ENCODE peak calls at places on chromosomes 12 and 14, in ten cellular contexts. One of them, this sample, is unnamed.

GRCh38 chr12:32843528-32844095 is 53.0 kb downstream of the PKP2 start:
- DNase-seq in tibial nerve: peak
- DNase-seq in CD8-positive, alpha-beta T cell: no peak
- DNase-seq in right cardiac atrium: no peak
- DNase-seq in mammary epithelial cell: peak
- DNase-seq in trophoblast cell: no peak
- DNase-seq in cardiac muscle cell: no peak
- DNase-seq in DND-41: no peak
- DNase-seq in AG10803: no peak
- DNase-seq in stomach: no peak
- DNase-seq in this sample: no peak

GRCh38 chr12:68222336-68222735 is 3.3 kb downstream of the IL26 start:
- DNase-seq in tibial nerve: no peak
- DNase-seq in CD8-positive, alpha-beta T cell: no peak
- DNase-seq in right cardiac atrium: no peak
- DNase-seq in mammary epithelial cell: no peak
- DNase-seq in trophoblast cell: peak
- DNase-seq in cardiac muscle cell: no peak
- DNase-seq in DND-41: no peak
- DNase-seq in AG10803: no peak
- DNase-seq in stomach: no peak
- DNase-seq in this sample: peak

GRCh38 chr12:24078318-24078765 is 128.9 kb upstream of the SOX5 start:
- DNase-seq in tibial nerve: no peak
- DNase-seq in CD8-positive, alpha-beta T cell: no peak
- DNase-seq in right cardiac atrium: no peak
- DNase-seq in mammary epithelial cell: no peak
- DNase-seq in trophoblast cell: no peak
- DNase-seq in cardiac muscle cell: no peak
- DNase-seq in DND-41: no peak
- DNase-seq in AG10803: no peak
- DNase-seq in stomach: no peak
- DNase-seq in this sample: no peak

GRCh38 chr14:93954900-93955891 is 21.2 kb downstream of the ASB2 start:
- DNase-seq in tibial nerve: no peak
- DNase-seq in CD8-positive, alpha-beta T cell: peak
- DNase-seq in right cardiac atrium: no peak
- DNase-seq in mammary epithelial cell: no peak
- DNase-seq in trophoblast cell: no peak
- DNase-seq in cardiac muscle cell: peak
- DNase-seq in DND-41: peak
- DNase-seq in AG10803: no peak
- DNase-seq in stomach: no peak
- DNase-seq in this sample: no peak

GRCh38 chr12:82694970-82695369 is 8.3 kb downstream of the TMTC2 start:
- DNase-seq in tibial nerve: no peak
- DNase-seq in CD8-positive, alpha-beta T cell: no peak
- DNase-seq in right cardiac atrium: no peak
- DNase-seq in mammary epithelial cell: peak
- DNase-seq in trophoblast cell: no peak
- DNase-seq in cardiac muscle cell: no peak
- DNase-seq in DND-41: no peak
- DNase-seq in AG10803: peak
- DNase-seq in stomach: no peak
- DNase-seq in this sample: peak

GRCh38 chr14:80959448-80960006 is 4.1 kb downstream of the TSHR start:
- DNase-seq in tibial nerve: no peak
- DNase-seq in CD8-positive, alpha-beta T cell: peak
- DNase-seq in right cardiac atrium: no peak
- DNase-seq in mammary epithelial cell: no peak
- DNase-seq in trophoblast cell: no peak
- DNase-seq in cardiac muscle cell: no peak
- DNase-seq in DND-41: peak
- DNase-seq in AG10803: no peak
- DNase-seq in stomach: no peak
- DNase-seq in this sample: no peak

GRCh38 chr14:49461529-49462401 is 124.4 kb downstream of the RPS29 start:
- DNase-seq in tibial nerve: peak
- DNase-seq in CD8-positive, alpha-beta T cell: peak
- DNase-seq in right cardiac atrium: no peak
- DNase-seq in mammary epithelial cell: peak
- DNase-seq in trophoblast cell: peak
- DNase-seq in cardiac muscle cell: peak
- DNase-seq in DND-41: peak
- DNase-seq in AG10803: peak
- DNase-seq in stomach: peak
- DNase-seq in this sample: peak

GRCh38 chr12:597926-598568 is 65.2 kb downstream of the NINJ2 start:
- DNase-seq in tibial nerve: no peak
- DNase-seq in CD8-positive, alpha-beta T cell: no peak
- DNase-seq in right cardiac atrium: peak
- DNase-seq in mammary epithelial cell: peak
- DNase-seq in trophoblast cell: no peak
- DNase-seq in cardiac muscle cell: no peak
- DNase-seq in DND-41: no peak
- DNase-seq in AG10803: no peak
- DNase-seq in stomach: no peak
- DNase-seq in this sample: no peak

GRCh38 chr14:105974902-105975301 is 448.5 kb downstream of the TMEM121 start:
- DNase-seq in tibial nerve: no peak
- DNase-seq in CD8-positive, alpha-beta T cell: peak
- DNase-seq in right cardiac atrium: no peak
- DNase-seq in mammary epithelial cell: no peak
- DNase-seq in trophoblast cell: no peak
- DNase-seq in cardiac muscle cell: no peak
- DNase-seq in DND-41: peak
- DNase-seq in AG10803: no peak
- DNase-seq in stomach: no peak
- DNase-seq in this sample: no peak

GRCh38 chr12:32443491-32443890 is 44.1 kb downstream of the FGD4 start:
- DNase-seq in tibial nerve: no peak
- DNase-seq in CD8-positive, alpha-beta T cell: no peak
- DNase-seq in right cardiac atrium: no peak
- DNase-seq in mammary epithelial cell: no peak
- DNase-seq in trophoblast cell: no peak
- DNase-seq in cardiac muscle cell: no peak
- DNase-seq in DND-41: no peak
- DNase-seq in AG10803: no peak
- DNase-seq in stomach: no peak
- DNase-seq in this sample: no peak

GRCh38 chr12:113981876-113982275 is 15.8 kb upstream of the RBM19 start:
- DNase-seq in tibial nerve: no peak
- DNase-seq in CD8-positive, alpha-beta T cell: no peak
- DNase-seq in right cardiac atrium: no peak
- DNase-seq in mammary epithelial cell: no peak
- DNase-seq in trophoblast cell: no peak
- DNase-seq in cardiac muscle cell: no peak
- DNase-seq in DND-41: no peak
- DNase-seq in AG10803: no peak
- DNase-seq in stomach: no peak
- DNase-seq in this sample: no peak

GRCh38 chr12:113987261-113988063 is 21.3 kb upstream of the RBM19 start:
- DNase-seq in tibial nerve: no peak
- DNase-seq in CD8-positive, alpha-beta T cell: no peak
- DNase-seq in right cardiac atrium: no peak
- DNase-seq in mammary epithelial cell: no peak
- DNase-seq in trophoblast cell: no peak
- DNase-seq in cardiac muscle cell: no peak
- DNase-seq in DND-41: no peak
- DNase-seq in AG10803: no peak
- DNase-seq in stomach: no peak
- DNase-seq in this sample: no peak

GRCh38 chr12:113984464-113984863 is 18.3 kb upstream of the RBM19 start:
- DNase-seq in tibial nerve: no peak
- DNase-seq in CD8-positive, alpha-beta T cell: no peak
- DNase-seq in right cardiac atrium: no peak
- DNase-seq in mammary epithelial cell: no peak
- DNase-seq in trophoblast cell: no peak
- DNase-seq in cardiac muscle cell: no peak
- DNase-seq in DND-41: no peak
- DNase-seq in AG10803: no peak
- DNase-seq in stomach: no peak
- DNase-seq in this sample: no peak

GRCh38 chr12:113980537-113981337 is 14.6 kb upstream of the RBM19 start:
- DNase-seq in tibial nerve: no peak
- DNase-seq in CD8-positive, alpha-beta T cell: no peak
- DNase-seq in right cardiac atrium: no peak
- DNase-seq in mammary epithelial cell: peak
- DNase-seq in trophoblast cell: peak
- DNase-seq in cardiac muscle cell: peak
- DNase-seq in DND-41: peak
- DNase-seq in AG10803: peak
- DNase-seq in stomach: no peak
- DNase-seq in this sample: peak

GRCh38 chr12:113983777-113984448 is 17.8 kb upstream of the RBM19 start:
- DNase-seq in tibial nerve: no peak
- DNase-seq in CD8-positive, alpha-beta T cell: no peak
- DNase-seq in right cardiac atrium: no peak
- DNase-seq in mammary epithelial cell: no peak
- DNase-seq in trophoblast cell: no peak
- DNase-seq in cardiac muscle cell: no peak
- DNase-seq in DND-41: no peak
- DNase-seq in AG10803: no peak
- DNase-seq in stomach: no peak
- DNase-seq in this sample: no peak
- H3K4me3 ChIP-seq in tibial nerve: no peak
- H3K4me3 ChIP-seq in CD8-positive, alpha-beta T cell: no peak
- H3K4me3 ChIP-seq in right cardiac atrium: no peak
- H3K4me3 ChIP-seq in mammary epithelial cell: no peak
- H3K4me3 ChIP-seq in trophoblast cell: no peak
- H3K4me3 ChIP-seq in cardiac muscle cell: no peak
- H3K4me3 ChIP-seq in DND-41: no peak
- H3K4me3 ChIP-seq in AG10803: no peak
- H3K4me3 ChIP-seq in stomach: no peak
- H3K4me3 ChIP-seq in this sample: no peak

DNA sequence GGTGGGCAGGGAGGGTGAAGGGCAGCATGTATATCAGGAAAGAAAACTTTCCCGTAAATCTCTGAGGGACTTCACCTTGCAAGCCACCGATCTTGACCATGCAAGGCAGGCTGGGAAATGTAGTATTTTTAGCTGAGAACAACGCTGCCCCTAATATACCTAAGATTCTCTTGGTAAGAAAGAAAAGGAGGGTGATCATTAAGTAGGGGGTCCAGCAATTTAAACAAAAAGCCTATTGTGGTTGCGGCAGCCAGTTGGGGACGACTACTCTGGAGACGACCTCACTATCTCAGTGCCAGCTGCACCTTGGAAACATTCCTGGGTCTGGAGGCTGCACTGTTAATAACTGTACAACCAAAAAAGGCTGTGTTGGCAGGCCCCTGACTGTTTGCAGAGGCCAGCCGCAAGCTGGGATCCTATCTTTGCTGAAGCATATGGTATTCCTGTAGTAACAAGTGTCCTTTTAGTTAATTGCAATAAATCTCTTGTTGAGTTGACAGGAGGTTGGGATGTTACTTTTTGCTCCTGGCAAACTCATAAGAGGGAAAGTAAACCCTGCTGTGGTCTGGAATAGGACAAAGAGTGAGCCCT is 6.4 kb downstream of the APOLD1 start:
- DNase-seq in tibial nerve: no peak
- DNase-seq in CD8-positive, alpha-beta T cell: no peak
- DNase-seq in right cardiac atrium: peak
- DNase-seq in mammary epithelial cell: no peak
- DNase-seq in trophoblast cell: no peak
- DNase-seq in cardiac muscle cell: peak
- DNase-seq in DND-41: no peak
- DNase-seq in AG10803: peak
- DNase-seq in stomach: no peak
- DNase-seq in this sample: peak
- H3K4me3 ChIP-seq in tibial nerve: no peak
- H3K4me3 ChIP-seq in CD8-positive, alpha-beta T cell: no peak
- H3K4me3 ChIP-seq in right cardiac atrium: peak
- H3K4me3 ChIP-seq in mammary epithelial cell: peak
- H3K4me3 ChIP-seq in trophoblast cell: no peak
- H3K4me3 ChIP-seq in cardiac muscle cell: no peak
- H3K4me3 ChIP-seq in DND-41: no peak
- H3K4me3 ChIP-seq in AG10803: no peak
- H3K4me3 ChIP-seq in stomach: peak
- H3K4me3 ChIP-seq in this sample: no peak

GRCh38 chr14:71141701-71142374 is 234.6 kb downstream of the PCNX1 start:
- DNase-seq in tibial nerve: no peak
- DNase-seq in CD8-positive, alpha-beta T cell: no peak
- DNase-seq in right cardiac atrium: no peak
- DNase-seq in mammary epithelial cell: peak
- DNase-seq in trophoblast cell: no peak
- DNase-seq in cardiac muscle cell: no peak
- DNase-seq in DND-41: no peak
- DNase-seq in AG10803: peak
- DNase-seq in stomach: no peak
- DNase-seq in this sample: peak

GRCh38 chr14:71137536-71138235 is 230.4 kb downstream of the PCNX1 start:
- DNase-seq in tibial nerve: no peak
- DNase-seq in CD8-positive, alpha-beta T cell: no peak
- DNase-seq in right cardiac atrium: no peak
- DNase-seq in mammary epithelial cell: no peak
- DNase-seq in trophoblast cell: no peak
- DNase-seq in cardiac muscle cell: no peak
- DNase-seq in DND-41: no peak
- DNase-seq in AG10803: no peak
- DNase-seq in stomach: no peak
- DNase-seq in this sample: no peak

GRCh38 chr14:71140157-71140556 is 232.9 kb downstream of the PCNX1 start:
- DNase-seq in tibial nerve: no peak
- DNase-seq in CD8-positive, alpha-beta T cell: no peak
- DNase-seq in right cardiac atrium: no peak
- DNase-seq in mammary epithelial cell: no peak
- DNase-seq in trophoblast cell: no peak
- DNase-seq in cardiac muscle cell: no peak
- DNase-seq in DND-41: no peak
- DNase-seq in AG10803: no peak
- DNase-seq in stomach: no peak
- DNase-seq in this sample: no peak

GRCh38 chr14:71138236-71139057 is 231.2 kb downstream of the PCNX1 start:
- DNase-seq in tibial nerve: no peak
- DNase-seq in CD8-positive, alpha-beta T cell: no peak
- DNase-seq in right cardiac atrium: no peak
- DNase-seq in mammary epithelial cell: no peak
- DNase-seq in trophoblast cell: no peak
- DNase-seq in cardiac muscle cell: no peak
- DNase-seq in DND-41: no peak
- DNase-seq in AG10803: peak
- DNase-seq in stomach: no peak
- DNase-seq in this sample: no peak

GRCh38 chr14:71139058-71139946 is 232.0 kb downstream of the PCNX1 start:
- DNase-seq in tibial nerve: peak
- DNase-seq in CD8-positive, alpha-beta T cell: peak
- DNase-seq in right cardiac atrium: peak
- DNase-seq in mammary epithelial cell: peak
- DNase-seq in trophoblast cell: no peak
- DNase-seq in cardiac muscle cell: peak
- DNase-seq in DND-41: peak
- DNase-seq in AG10803: peak
- DNase-seq in stomach: peak
- DNase-seq in this sample: peak
- H3K4me3 ChIP-seq in tibial nerve: no peak
- H3K4me3 ChIP-seq in CD8-positive, alpha-beta T cell: no peak
- H3K4me3 ChIP-seq in right cardiac atrium: no peak
- H3K4me3 ChIP-seq in mammary epithelial cell: no peak
- H3K4me3 ChIP-seq in trophoblast cell: no peak
- H3K4me3 ChIP-seq in cardiac muscle cell: no peak
- H3K4me3 ChIP-seq in DND-41: no peak
- H3K4me3 ChIP-seq in AG10803: no peak
- H3K4me3 ChIP-seq in stomach: no peak
- H3K4me3 ChIP-seq in this sample: no peak

GRCh38 chr14:23183479-23183878 is at the start of gene SLC7A8:
- DNase-seq in tibial nerve: peak
- DNase-seq in CD8-positive, alpha-beta T cell: no peak
- DNase-seq in right cardiac atrium: peak
- DNase-seq in mammary epithelial cell: no peak
- DNase-seq in trophoblast cell: no peak
- DNase-seq in cardiac muscle cell: peak
- DNase-seq in DND-41: no peak
- DNase-seq in AG10803: no peak
- DNase-seq in stomach: peak
- DNase-seq in this sample: no peak
- H3K4me3 ChIP-seq in tibial nerve: peak
- H3K4me3 ChIP-seq in CD8-positive, alpha-beta T cell: peak
- H3K4me3 ChIP-seq in right cardiac atrium: peak
- H3K4me3 ChIP-seq in mammary epithelial cell: peak
- H3K4me3 ChIP-seq in trophoblast cell: peak
- H3K4me3 ChIP-seq in cardiac muscle cell: peak
- H3K4me3 ChIP-seq in DND-41: no peak
- H3K4me3 ChIP-seq in AG10803: peak
- H3K4me3 ChIP-seq in stomach: peak
- H3K4me3 ChIP-seq in this sample: peak

This sample was measured in fibroblast of the aortic adventitia.